ENCODE peak calls at places on chromosomes 12 and 14, in nine cellular contexts. One of them, this sample, is unnamed.
A peak's percentile ranks its signal among the peaks of the same experiment; 100 is the strongest.

GRCh38 chr12:128729628-128730121 is 94.1 kb downstream of the SLC15A4 start:
- DNase-seq in AG04450: no peak
- DNase-seq in HCT116: no peak
- DNase-seq in cardiac muscle cell: no peak
- DNase-seq in aorta: no peak
- DNase-seq in stomach: no peak
- DNase-seq in GM23248: peak; percentile 2
- DNase-seq in CD8-positive, alpha-beta memory T cell: no peak
- DNase-seq in left ventricle myocardium inferior: no peak
- DNase-seq in this sample: no peak

GRCh38 chr14:85195872-85196477 is 334.0 kb upstream of the FLRT2 start:
- DNase-seq in CD8-positive, alpha-beta memory T cell: no peak
- DNase-seq in GM23248: peak; percentile 47
- DNase-seq in HCT116: no peak
- DNase-seq in AG04450: no peak
- DNase-seq in left ventricle myocardium inferior: no peak
- DNase-seq in stomach: no peak
- DNase-seq in cardiac muscle cell: peak; percentile 33
- DNase-seq in aorta: no peak
- DNase-seq in this sample: no peak

GRCh38 chr12:69343885-69344612 is 4.1 kb upstream of the LYZ start:
- DNase-seq in aorta: no peak
- DNase-seq in CD8-positive, alpha-beta memory T cell: no peak
- DNase-seq in cardiac muscle cell: no peak
- DNase-seq in stomach: no peak
- DNase-seq in GM23248: no peak
- DNase-seq in AG04450: no peak
- DNase-seq in HCT116: no peak
- DNase-seq in left ventricle myocardium inferior: no peak
- DNase-seq in this sample: no peak

GRCh38 chr14:99195602-99196309 is 76.2 kb downstream of the BCL11B start:
- DNase-seq in AG04450: no peak
- DNase-seq in HCT116: no peak
- DNase-seq in aorta: no peak
- DNase-seq in GM23248: peak; percentile 10
- DNase-seq in cardiac muscle cell: no peak
- DNase-seq in left ventricle myocardium inferior: no peak
- DNase-seq in CD8-positive, alpha-beta memory T cell: no peak
- DNase-seq in stomach: no peak
- DNase-seq in this sample: no peak

GRCh38 chr14:102215071-102215470 is 75.4 kb downstream of the WDR20 start:
- DNase-seq in CD8-positive, alpha-beta memory T cell: no peak
- DNase-seq in aorta: peak; percentile 43
- DNase-seq in HCT116: no peak
- DNase-seq in AG04450: peak; percentile 33
- DNase-seq in GM23248: peak; percentile 88
- DNase-seq in cardiac muscle cell: peak; percentile 78
- DNase-seq in left ventricle myocardium inferior: no peak
- DNase-seq in stomach: no peak
- DNase-seq in this sample: no peak

GRCh38 chr14:32444262-32444661 is 115.2 kb downstream of the AKAP6 start:
- DNase-seq in stomach: no peak
- DNase-seq in left ventricle myocardium inferior: no peak
- DNase-seq in HCT116: no peak
- DNase-seq in cardiac muscle cell: no peak
- DNase-seq in AG04450: no peak
- DNase-seq in aorta: no peak
- DNase-seq in GM23248: no peak
- DNase-seq in CD8-positive, alpha-beta memory T cell: no peak
- DNase-seq in this sample: no peak

GRCh38 chr12:123660328-123660727 is 10.6 kb upstream of the TCTN2 start:
- DNase-seq in AG04450: peak; percentile 34
- DNase-seq in CD8-positive, alpha-beta memory T cell: no peak
- DNase-seq in HCT116: no peak
- DNase-seq in left ventricle myocardium inferior: no peak
- DNase-seq in cardiac muscle cell: peak; percentile 86
- DNase-seq in aorta: no peak
- DNase-seq in GM23248: peak; percentile 96
- DNase-seq in stomach: no peak
- DNase-seq in this sample: peak; percentile 74

GRCh38 chr14:101442451-101442850 is 118.8 kb upstream of the DIO3 start:
- DNase-seq in AG04450: no peak
- DNase-seq in cardiac muscle cell: peak; percentile 8
- DNase-seq in left ventricle myocardium inferior: no peak
- DNase-seq in aorta: no peak
- DNase-seq in GM23248: no peak
- DNase-seq in stomach: no peak
- DNase-seq in CD8-positive, alpha-beta memory T cell: peak; percentile 48
- DNase-seq in HCT116: no peak
- DNase-seq in this sample: no peak

GRCh38 chr12:27914956-27915355 is 57.6 kb downstream of the PTHLH start:
- DNase-seq in GM23248: no peak
- DNase-seq in stomach: no peak
- DNase-seq in aorta: no peak
- DNase-seq in HCT116: no peak
- DNase-seq in left ventricle myocardium inferior: no peak
- DNase-seq in CD8-positive, alpha-beta memory T cell: no peak
- DNase-seq in AG04450: no peak
- DNase-seq in cardiac muscle cell: no peak
- DNase-seq in this sample: no peak

GRCh38 chr12:65602579-65603295 is 221.5 kb upstream of the HMGA2 start:
- DNase-seq in left ventricle myocardium inferior: peak; percentile 75
- DNase-seq in CD8-positive, alpha-beta memory T cell: no peak
- DNase-seq in GM23248: peak; percentile 97
- DNase-seq in HCT116: peak; percentile 94
- DNase-seq in cardiac muscle cell: peak; percentile 96
- DNase-seq in stomach: peak; percentile 75
- DNase-seq in aorta: peak; percentile 84
- DNase-seq in AG04450: peak; percentile 87
- DNase-seq in this sample: peak; percentile 97

GRCh38 chr12:88153959-88154358 is 11.9 kb downstream of the TMTC3 start:
- DNase-seq in aorta: no peak
- DNase-seq in GM23248: peak; percentile 76
- DNase-seq in HCT116: peak; percentile 37
- DNase-seq in CD8-positive, alpha-beta memory T cell: no peak
- DNase-seq in stomach: no peak
- DNase-seq in AG04450: peak; percentile 20
- DNase-seq in left ventricle myocardium inferior: no peak
- DNase-seq in cardiac muscle cell: peak; percentile 73
- DNase-seq in this sample: no peak

GRCh38 chr12:52179396-52179973 is 12.3 kb downstream of the KRT80 start:
- DNase-seq in left ventricle myocardium inferior: no peak
- DNase-seq in stomach: no peak
- DNase-seq in aorta: no peak
- DNase-seq in HCT116: no peak
- DNase-seq in cardiac muscle cell: no peak
- DNase-seq in GM23248: no peak
- DNase-seq in CD8-positive, alpha-beta memory T cell: no peak
- DNase-seq in AG04450: no peak
- DNase-seq in this sample: no peak

GRCh38 chr12:52180971-52181628 is 10.7 kb downstream of the KRT80 start:
- DNase-seq in cardiac muscle cell: no peak
- DNase-seq in aorta: no peak
- DNase-seq in stomach: no peak
- DNase-seq in GM23248: no peak
- DNase-seq in HCT116: no peak
- DNase-seq in CD8-positive, alpha-beta memory T cell: no peak
- DNase-seq in left ventricle myocardium inferior: no peak
- DNase-seq in AG04450: no peak
- DNase-seq in this sample: no peak

GRCh38 chr12:52178443-52178842 is 13.4 kb downstream of the KRT80 start:
- DNase-seq in CD8-positive, alpha-beta memory T cell: no peak
- DNase-seq in GM23248: no peak
- DNase-seq in aorta: no peak
- DNase-seq in HCT116: no peak
- DNase-seq in cardiac muscle cell: no peak
- DNase-seq in left ventricle myocardium inferior: no peak
- DNase-seq in AG04450: no peak
- DNase-seq in stomach: no peak
- DNase-seq in this sample: no peak

GRCh38 chr12:52181757-52182156 is 10.1 kb downstream of the KRT80 start:
- DNase-seq in left ventricle myocardium inferior: no peak
- DNase-seq in cardiac muscle cell: peak; percentile 73
- DNase-seq in stomach: no peak
- DNase-seq in aorta: no peak
- DNase-seq in GM23248: peak; percentile 67
- DNase-seq in CD8-positive, alpha-beta memory T cell: no peak
- DNase-seq in AG04450: peak; percentile 58
- DNase-seq in HCT116: no peak
- DNase-seq in this sample: no peak

GRCh38 chr12:52178984-52179383 is 12.8 kb downstream of the KRT80 start:
- DNase-seq in stomach: no peak
- DNase-seq in CD8-positive, alpha-beta memory T cell: no peak
- DNase-seq in aorta: no peak
- DNase-seq in left ventricle myocardium inferior: no peak
- DNase-seq in GM23248: peak; percentile 68
- DNase-seq in cardiac muscle cell: no peak
- DNase-seq in AG04450: no peak
- DNase-seq in HCT116: no peak
- DNase-seq in this sample: no peak
- H3K27ac ChIP-seq in stomach: no peak overlapping the region
- H3K27ac ChIP-seq in CD8-positive, alpha-beta memory T cell: no peak overlapping the region
- H3K27ac ChIP-seq in aorta: no peak overlapping the region
- H3K27ac ChIP-seq in left ventricle myocardium inferior: peak overlapping the region; percentile 62
- H3K27ac ChIP-seq in GM23248: no peak overlapping the region
- H3K27ac ChIP-seq in cardiac muscle cell: no peak overlapping the region
- H3K27ac ChIP-seq in AG04450: peak overlapping the region; percentile 21
- H3K27ac ChIP-seq in HCT116: no peak overlapping the region
- H3K27ac ChIP-seq in this sample: no peak overlapping the region

DNA sequence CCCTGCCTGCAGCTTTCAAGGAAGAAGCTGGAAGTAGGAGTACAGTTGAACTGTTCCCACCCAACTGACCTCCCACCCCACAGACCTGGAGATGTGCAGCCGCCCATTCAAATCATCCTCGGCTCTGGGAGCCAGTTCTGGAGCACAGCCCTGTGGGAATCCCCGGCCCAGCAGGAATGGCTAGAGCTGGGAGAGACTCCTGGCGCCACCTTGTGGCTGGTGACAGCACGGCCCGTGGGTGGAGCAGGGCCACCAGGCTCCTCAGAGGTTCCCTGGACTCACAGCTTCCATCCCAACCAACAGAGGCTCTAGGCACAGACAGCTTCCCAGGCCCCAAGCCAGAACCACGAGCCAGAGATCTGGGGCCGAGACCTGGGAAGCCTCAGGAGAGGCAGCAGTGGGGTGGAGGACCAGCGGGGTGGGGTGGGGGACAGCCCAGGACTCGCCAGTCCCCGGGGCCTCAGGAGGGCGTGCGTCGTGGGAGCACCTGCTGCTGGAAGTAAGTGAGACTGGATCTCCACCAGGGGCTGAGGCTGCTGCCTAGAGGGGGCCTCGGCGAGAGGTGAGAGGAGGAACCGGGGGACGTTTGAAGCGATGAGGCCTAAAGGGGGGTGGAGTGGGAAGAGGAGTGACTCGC is 43.4 kb downstream of the RNF34 start:
- DNase-seq in cardiac muscle cell: peak; percentile 82
- DNase-seq in left ventricle myocardium inferior: peak; percentile 81
- DNase-seq in HCT116: peak; percentile 24
- DNase-seq in AG04450: peak; percentile 13
- DNase-seq in stomach: peak; percentile 87
- DNase-seq in CD8-positive, alpha-beta memory T cell: peak; percentile 49
- DNase-seq in aorta: peak; percentile 91
- DNase-seq in GM23248: peak; percentile 86
- DNase-seq in this sample: peak; percentile 42
- H3K27ac ChIP-seq in cardiac muscle cell: peak overlapping the region; percentile 48
- H3K27ac ChIP-seq in left ventricle myocardium inferior: no peak overlapping the region
- H3K27ac ChIP-seq in HCT116: no peak overlapping the region
- H3K27ac ChIP-seq in AG04450: no peak overlapping the region
- H3K27ac ChIP-seq in stomach: no peak overlapping the region
- H3K27ac ChIP-seq in CD8-positive, alpha-beta memory T cell: no peak overlapping the region
- H3K27ac ChIP-seq in aorta: no peak overlapping the region
- H3K27ac ChIP-seq in GM23248: no peak overlapping the region
- H3K27ac ChIP-seq in this sample: no peak overlapping the region

DNA sequence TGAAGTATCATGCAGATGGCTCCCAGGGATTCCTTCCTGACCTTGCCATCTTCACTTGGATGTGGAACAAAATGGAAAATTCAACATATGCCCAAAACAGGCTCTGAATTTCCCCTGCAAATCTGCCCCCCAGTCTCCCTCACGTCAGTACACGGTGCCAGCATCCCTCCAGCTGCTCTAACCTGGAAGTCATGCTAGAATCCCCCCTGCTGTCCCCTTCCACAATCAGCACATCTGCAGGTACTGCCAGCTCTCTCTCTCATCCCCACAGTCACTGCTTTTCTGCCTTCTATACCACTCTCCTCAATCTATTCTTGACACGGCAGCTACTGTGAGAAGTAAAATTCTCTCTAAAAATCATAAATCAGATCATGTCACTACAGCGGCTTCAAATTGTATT is 21.6 kb downstream of the GALNT6 start:
- DNase-seq in CD8-positive, alpha-beta memory T cell: no peak
- DNase-seq in cardiac muscle cell: no peak
- DNase-seq in stomach: no peak
- DNase-seq in aorta: no peak
- DNase-seq in left ventricle myocardium inferior: no peak
- DNase-seq in AG04450: no peak
- DNase-seq in GM23248: no peak
- DNase-seq in HCT116: no peak
- DNase-seq in this sample: no peak
- H3K27ac ChIP-seq in CD8-positive, alpha-beta memory T cell: no peak overlapping the region
- H3K27ac ChIP-seq in cardiac muscle cell: no peak overlapping the region
- H3K27ac ChIP-seq in stomach: peak overlapping the region; percentile 2
- H3K27ac ChIP-seq in aorta: no peak overlapping the region
- H3K27ac ChIP-seq in left ventricle myocardium inferior: no peak overlapping the region
- H3K27ac ChIP-seq in AG04450: no peak overlapping the region
- H3K27ac ChIP-seq in GM23248: no peak overlapping the region
- H3K27ac ChIP-seq in HCT116: no peak overlapping the region
- H3K27ac ChIP-seq in this sample: no peak overlapping the region

GRCh38 chr12:110912263-110912662 is 8.1 kb downstream of the MYL2 start:
- DNase-seq in cardiac muscle cell: no peak
- DNase-seq in stomach: no peak
- DNase-seq in AG04450: no peak
- DNase-seq in left ventricle myocardium inferior: no peak
- DNase-seq in HCT116: no peak
- DNase-seq in GM23248: no peak
- DNase-seq in aorta: no peak
- DNase-seq in CD8-positive, alpha-beta memory T cell: no peak
- DNase-seq in this sample: no peak

GRCh38 chr12:110916295-110916875 is 4.0 kb downstream of the MYL2 start:
- DNase-seq in CD8-positive, alpha-beta memory T cell: no peak
- DNase-seq in AG04450: no peak
- DNase-seq in stomach: no peak
- DNase-seq in cardiac muscle cell: peak; percentile 90
- DNase-seq in HCT116: no peak
- DNase-seq in GM23248: no peak
- DNase-seq in left ventricle myocardium inferior: no peak
- DNase-seq in aorta: no peak
- DNase-seq in this sample: no peak

GRCh38 chr12:110917961-110918360 is 2.4 kb downstream of the MYL2 start:
- DNase-seq in cardiac muscle cell: no peak
- DNase-seq in left ventricle myocardium inferior: no peak
- DNase-seq in CD8-positive, alpha-beta memory T cell: no peak
- DNase-seq in stomach: no peak
- DNase-seq in AG04450: no peak
- DNase-seq in HCT116: no peak
- DNase-seq in GM23248: no peak
- DNase-seq in aorta: no peak
- DNase-seq in this sample: no peak

GRCh38 chr12:110917467-110917866 is 2.9 kb downstream of the MYL2 start:
- DNase-seq in CD8-positive, alpha-beta memory T cell: no peak
- DNase-seq in AG04450: no peak
- DNase-seq in stomach: no peak
- DNase-seq in HCT116: peak; percentile 71
- DNase-seq in aorta: no peak
- DNase-seq in GM23248: peak; percentile 53
- DNase-seq in cardiac muscle cell: peak; percentile 86
- DNase-seq in left ventricle myocardium inferior: no peak
- DNase-seq in this sample: peak; percentile 57

GRCh38 chr12:110913119-110914056 is 7.0 kb downstream of the MYL2 start:
- DNase-seq in GM23248: no peak
- DNase-seq in aorta: no peak
- DNase-seq in cardiac muscle cell: no peak
- DNase-seq in stomach: no peak
- DNase-seq in HCT116: no peak
- DNase-seq in left ventricle myocardium inferior: no peak
- DNase-seq in CD8-positive, alpha-beta memory T cell: no peak
- DNase-seq in AG04450: no peak
- DNase-seq in this sample: no peak
- H3K27ac ChIP-seq in GM23248: no peak overlapping the region
- H3K27ac ChIP-seq in aorta: no peak overlapping the region
- H3K27ac ChIP-seq in cardiac muscle cell: no peak overlapping the region
- H3K27ac ChIP-seq in stomach: no peak overlapping the region
- H3K27ac ChIP-seq in HCT116: no peak overlapping the region
- H3K27ac ChIP-seq in left ventricle myocardium inferior: peak overlapping the region; percentile 61
- H3K27ac ChIP-seq in CD8-positive, alpha-beta memory T cell: no peak overlapping the region
- H3K27ac ChIP-seq in AG04450: no peak overlapping the region
- H3K27ac ChIP-seq in this sample: no peak overlapping the region

This sample was measured in PC-9.